ENCODE peak calls at places on chromosomes 4 and X, in seven cellular contexts. One of them, this sample, is unnamed.

GRCh38 chrX:41369152-41369551 is 35.2 kb downstream of the DDX3X start:
- DNase-seq in NCI-H1694: no peak
- DNase-seq in activated CD4-positive, alpha-beta T cell treated with anti-CD3 and anti-CD28 coated beads, Interleukin-2, amount 50 U/mL, for 1 hour: no peak
- DNase-seq in HTR-8/SVneo: no peak
- DNase-seq in hepatic stellate cell: no peak
- DNase-seq in T-helper 22 cell: no peak
- DNase-seq in fibroblast of mammary gland: no peak
- DNase-seq in this sample: no peak

GRCh38 chr4:43837171-43837570 is 611.4 kb downstream of the KCTD8 start:
- DNase-seq in NCI-H1694: no peak
- DNase-seq in activated CD4-positive, alpha-beta T cell treated with anti-CD3 and anti-CD28 coated beads, Interleukin-2, amount 50 U/mL, for 1 hour: no peak
- DNase-seq in HTR-8/SVneo: peak
- DNase-seq in hepatic stellate cell: no peak
- DNase-seq in T-helper 22 cell: no peak
- DNase-seq in fibroblast of mammary gland: no peak
- DNase-seq in this sample: no peak

GRCh38 chrX:92247076-92247475 is 467.9 kb downstream of the PCDH11X start:
- DNase-seq in NCI-H1694: no peak
- DNase-seq in activated CD4-positive, alpha-beta T cell treated with anti-CD3 and anti-CD28 coated beads, Interleukin-2, amount 50 U/mL, for 1 hour: no peak
- DNase-seq in HTR-8/SVneo: no peak
- DNase-seq in hepatic stellate cell: peak
- DNase-seq in T-helper 22 cell: no peak
- DNase-seq in fibroblast of mammary gland: peak
- DNase-seq in this sample: no peak

GRCh38 chrX:153995504-153995903 is 22.9 kb downstream of the TMEM187 start:
- DNase-seq in NCI-H1694: no peak
- DNase-seq in activated CD4-positive, alpha-beta T cell treated with anti-CD3 and anti-CD28 coated beads, Interleukin-2, amount 50 U/mL, for 1 hour: no peak
- DNase-seq in HTR-8/SVneo: no peak
- DNase-seq in hepatic stellate cell: no peak
- DNase-seq in T-helper 22 cell: no peak
- DNase-seq in fibroblast of mammary gland: no peak
- DNase-seq in this sample: no peak

GRCh38 chrX:150361777-150362351 is 1.3 kb upstream of the MAMLD1 start:
- DNase-seq in NCI-H1694: no peak
- DNase-seq in activated CD4-positive, alpha-beta T cell treated with anti-CD3 and anti-CD28 coated beads, Interleukin-2, amount 50 U/mL, for 1 hour: no peak
- DNase-seq in HTR-8/SVneo: no peak
- DNase-seq in hepatic stellate cell: no peak
- DNase-seq in T-helper 22 cell: no peak
- DNase-seq in fibroblast of mammary gland: no peak
- DNase-seq in this sample: no peak

GRCh38 chr4:141614878-141615586 is 21.4 kb upstream of the IL15 start:
- DNase-seq in NCI-H1694: no peak
- DNase-seq in activated CD4-positive, alpha-beta T cell treated with anti-CD3 and anti-CD28 coated beads, Interleukin-2, amount 50 U/mL, for 1 hour: no peak
- DNase-seq in HTR-8/SVneo: no peak
- DNase-seq in hepatic stellate cell: no peak
- DNase-seq in T-helper 22 cell: no peak
- DNase-seq in fibroblast of mammary gland: no peak
- DNase-seq in this sample: no peak

GRCh38 chr4:14254252-14254651 is 626.7 kb upstream of the BOD1L1 start:
- DNase-seq in NCI-H1694: peak
- DNase-seq in activated CD4-positive, alpha-beta T cell treated with anti-CD3 and anti-CD28 coated beads, Interleukin-2, amount 50 U/mL, for 1 hour: no peak
- DNase-seq in HTR-8/SVneo: peak
- DNase-seq in hepatic stellate cell: no peak
- DNase-seq in T-helper 22 cell: no peak
- DNase-seq in fibroblast of mammary gland: peak
- DNase-seq in this sample: no peak

GRCh38 chr4:25760518-25761157 is 102.2 kb downstream of the SEL1L3 start:
- DNase-seq in NCI-H1694: no peak
- DNase-seq in activated CD4-positive, alpha-beta T cell treated with anti-CD3 and anti-CD28 coated beads, Interleukin-2, amount 50 U/mL, for 1 hour: no peak
- DNase-seq in HTR-8/SVneo: peak
- DNase-seq in hepatic stellate cell: no peak
- DNase-seq in T-helper 22 cell: no peak
- DNase-seq in fibroblast of mammary gland: peak
- DNase-seq in this sample: no peak

GRCh38 chr4:16443504-16444088 is 217.3 kb upstream of the TAPT1 start:
- DNase-seq in NCI-H1694: no peak
- DNase-seq in activated CD4-positive, alpha-beta T cell treated with anti-CD3 and anti-CD28 coated beads, Interleukin-2, amount 50 U/mL, for 1 hour: no peak
- DNase-seq in HTR-8/SVneo: no peak
- DNase-seq in hepatic stellate cell: peak
- DNase-seq in T-helper 22 cell: no peak
- DNase-seq in fibroblast of mammary gland: peak
- DNase-seq in this sample: no peak

GRCh38 chr4:99062120-99062519 is 26.5 kb downstream of the ADH5 start:
- DNase-seq in NCI-H1694: no peak
- DNase-seq in activated CD4-positive, alpha-beta T cell treated with anti-CD3 and anti-CD28 coated beads, Interleukin-2, amount 50 U/mL, for 1 hour: no peak
- DNase-seq in HTR-8/SVneo: peak
- DNase-seq in hepatic stellate cell: no peak
- DNase-seq in T-helper 22 cell: no peak
- DNase-seq in fibroblast of mammary gland: no peak
- DNase-seq in this sample: no peak

GRCh38 chrX:153245288-153245731 is 66.2 kb downstream of the MAGEA1 start:
- DNase-seq in NCI-H1694: no peak
- DNase-seq in activated CD4-positive, alpha-beta T cell treated with anti-CD3 and anti-CD28 coated beads, Interleukin-2, amount 50 U/mL, for 1 hour: no peak
- DNase-seq in HTR-8/SVneo: no peak
- DNase-seq in hepatic stellate cell: no peak
- DNase-seq in T-helper 22 cell: no peak
- DNase-seq in fibroblast of mammary gland: no peak
- DNase-seq in this sample: no peak

GRCh38 chr4:67871867-67872266 is 11.9 kb downstream of the TMPRSS11D start:
- DNase-seq in NCI-H1694: peak
- DNase-seq in activated CD4-positive, alpha-beta T cell treated with anti-CD3 and anti-CD28 coated beads, Interleukin-2, amount 50 U/mL, for 1 hour: no peak
- DNase-seq in HTR-8/SVneo: peak
- DNase-seq in hepatic stellate cell: peak
- DNase-seq in T-helper 22 cell: no peak
- DNase-seq in fibroblast of mammary gland: peak
- DNase-seq in this sample: no peak

GRCh38 chrX:132169554-132169953 is 41.7 kb upstream of the FRMD7 start:
- DNase-seq in NCI-H1694: no peak
- DNase-seq in activated CD4-positive, alpha-beta T cell treated with anti-CD3 and anti-CD28 coated beads, Interleukin-2, amount 50 U/mL, for 1 hour: no peak
- DNase-seq in HTR-8/SVneo: no peak
- DNase-seq in hepatic stellate cell: no peak
- DNase-seq in T-helper 22 cell: no peak
- DNase-seq in fibroblast of mammary gland: no peak
- DNase-seq in this sample: no peak

GRCh38 chr4:8818063-8818881 is 53.4 kb downstream of the HMX1 start:
- DNase-seq in NCI-H1694: no peak
- DNase-seq in activated CD4-positive, alpha-beta T cell treated with anti-CD3 and anti-CD28 coated beads, Interleukin-2, amount 50 U/mL, for 1 hour: no peak
- DNase-seq in HTR-8/SVneo: no peak
- DNase-seq in hepatic stellate cell: no peak
- DNase-seq in T-helper 22 cell: no peak
- DNase-seq in fibroblast of mammary gland: no peak
- DNase-seq in this sample: peak

GRCh38 chrX:79452879-79453278 is 85.7 kb upstream of the ITM2A start:
- DNase-seq in NCI-H1694: no peak
- DNase-seq in activated CD4-positive, alpha-beta T cell treated with anti-CD3 and anti-CD28 coated beads, Interleukin-2, amount 50 U/mL, for 1 hour: no peak
- DNase-seq in HTR-8/SVneo: no peak
- DNase-seq in hepatic stellate cell: no peak
- DNase-seq in T-helper 22 cell: no peak
- DNase-seq in fibroblast of mammary gland: no peak
- DNase-seq in this sample: no peak

GRCh38 chrX:21376636-21377035 is 2.4 kb downstream of the CNKSR2 start:
- DNase-seq in NCI-H1694: no peak
- DNase-seq in activated CD4-positive, alpha-beta T cell treated with anti-CD3 and anti-CD28 coated beads, Interleukin-2, amount 50 U/mL, for 1 hour: no peak
- DNase-seq in HTR-8/SVneo: no peak
- DNase-seq in hepatic stellate cell: no peak
- DNase-seq in T-helper 22 cell: no peak
- DNase-seq in fibroblast of mammary gland: no peak
- DNase-seq in this sample: no peak

This sample was measured in suprapubic skin.